ENCODE peak calls at places on chromosomes 1 and 21, in four cellular contexts. F is A549, R is HepG2, Y is K562. T is an unnamed sample.
A peak's percentile ranks its signal among the peaks of the same experiment; 100 is the strongest.

GRCh38 chr1:25795955-25796806 is 3.8 kb upstream of the SELENON start:
- DNase-seq in F (no peak), R (no peak), Y (no peak), T (no peak)

GRCh38 chr21:25002676-25003075 is 604.6 kb downstream of the MRPL39 start:
- DNase-seq in F (no peak), R (no peak), Y (no peak), T (no peak)

GRCh38 chr1:234675561-234675960 is 65.6 kb upstream of the IRF2BP2 start:
- DNase-seq in F (no peak), R (no peak), Y (no peak), T (no peak)

GRCh38 chr1:168830562-168830961 is 101.6 kb upstream of the DPT start:
- DNase-seq in F (no peak), R (peak; percentile 29), Y (no peak), T (no peak)

GRCh38 chr1:27137022-27137542 is 17.8 kb downstream of the SLC9A1 start:
- DNase-seq in F (no peak), R (no peak), Y (peak; percentile 62), T (no peak)

GRCh38 chr1:225554216-225554812 is 98.6 kb downstream of the ENAH start:
- DNase-seq in F (peak; percentile 32), R (peak; percentile 12), Y (peak; percentile 28), T (no peak)

GRCh38 chr1:3623441-3624150 is 1.2 kb upstream of the TPRG1L start:
- DNase-seq in F (no peak), R (no peak), Y (no peak), T (no peak)

GRCh38 chr1:98920441-98921110 is 84.1 kb downstream of the PLPPR5 start:
- DNase-seq in F (no peak), R (no peak), Y (no peak), T (no peak)

GRCh38 chr1:117857434-117857833 is 72.0 kb downstream of the GDAP2 start:
- DNase-seq in F (no peak), R (peak; percentile 71), Y (no peak), T (no peak)

GRCh38 chr1:6129313-6129712 is 50.8 kb downstream of the CHD5 start:
- DNase-seq in F (no peak), R (no peak), Y (no peak), T (no peak)

GRCh38 chr1:183493540-183494245 is 21.4 kb downstream of the SMG7 start:
- DNase-seq in F (no peak), R (no peak), Y (no peak), T (no peak)

GRCh38 chr1:94675373-94675772 is 133.8 kb upstream of the F3 start:
- DNase-seq in F (no peak), R (no peak), Y (no peak), T (no peak)

GRCh38 chr21:44509539-44509938 is 30.5 kb downstream of the KRTAP10-1 start:
- DNase-seq in F (peak; percentile 39), R (no peak), Y (no peak), T (no peak)

GRCh38 chr1:109357673-109358072 is 40.0 kb downstream of the SORT1 start:
- DNase-seq in F (no peak), R (no peak), Y (no peak), T (no peak)

DNA sequence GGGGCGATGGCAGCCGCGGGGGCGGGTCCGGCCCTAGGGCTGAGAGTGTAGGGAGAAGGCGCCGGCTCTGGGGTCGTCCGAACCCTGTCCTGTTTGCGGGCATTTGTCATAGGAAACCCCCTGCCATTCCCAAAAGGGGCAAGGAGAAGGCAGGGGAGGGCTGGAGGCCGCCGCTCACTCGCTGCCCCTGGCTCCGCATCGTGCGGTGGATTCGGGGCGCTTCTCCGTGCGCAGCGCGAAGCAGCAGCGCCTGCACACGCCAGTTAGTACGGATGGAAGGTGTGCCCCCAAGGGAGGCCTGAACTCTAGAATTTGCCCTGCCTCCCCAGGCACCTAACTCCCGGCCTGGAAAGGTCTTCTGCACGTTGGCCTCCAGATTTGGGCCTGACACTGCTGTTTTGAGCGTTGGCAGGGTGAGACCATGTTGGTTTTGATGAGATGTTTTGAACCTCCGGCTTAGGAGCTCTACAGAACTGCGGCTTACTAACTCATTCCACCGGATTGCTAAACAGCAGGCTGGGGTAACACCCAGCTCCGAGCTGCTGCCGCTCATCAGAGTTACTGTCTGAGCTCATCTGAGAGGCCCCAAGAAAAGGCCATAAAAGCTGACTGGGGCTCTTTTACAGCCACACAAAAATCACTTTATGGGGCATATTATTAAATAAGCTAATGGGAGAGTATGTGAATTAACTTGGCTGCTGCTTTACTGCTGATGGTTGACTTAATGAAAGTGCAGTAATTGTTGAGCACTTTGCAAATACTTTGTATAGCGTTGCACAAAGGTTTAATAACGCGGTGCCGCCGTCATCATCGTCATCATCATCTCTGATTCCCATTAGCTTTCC is 987 bp downstream of the GPR137B start:
- DNase-seq in F (no peak), R (no peak), Y (no peak), T (no peak)
- TF ChIP-seq HMGXB4 in F (no peak), R (no peak), Y (no peak), T (no peak)

GRCh38 chr1:64291931-64292330 is 88.5 kb downstream of the UBE2U start:
- DNase-seq in F (no peak), R (no peak), Y (no peak), T (no peak)

GRCh38 chr1:64295566-64295965 is 92.1 kb downstream of the UBE2U start:
- DNase-seq in F (no peak), R (no peak), Y (no peak), T (no peak)

GRCh38 chr1:64292399-64292798 is 89.0 kb downstream of the UBE2U start:
- DNase-seq in F (no peak), R (no peak), Y (no peak), T (no peak)

GRCh38 chr1:64295136-64295535 is 91.7 kb downstream of the UBE2U start:
- DNase-seq in F (no peak), R (no peak), Y (no peak), T (no peak)

GRCh38 chr1:64293820-64294219 is 90.4 kb downstream of the UBE2U start:
- DNase-seq in F (no peak), R (no peak), Y (no peak), T (no peak)
- TF ChIP-seq HMGXB4 in F (no peak), R (no peak), Y (no peak), T (no peak)

GRCh38 chr1:207268753-207269511 is 52.5 kb upstream of the CD55 start:
- DNase-seq in F (no peak), R (no peak), Y (no peak), T (no peak)

GRCh38 chr1:207264663-207265270 is 56.7 kb upstream of the CD55 start:
- DNase-seq in F (no peak), R (no peak), Y (no peak), T (no peak)

DNA sequence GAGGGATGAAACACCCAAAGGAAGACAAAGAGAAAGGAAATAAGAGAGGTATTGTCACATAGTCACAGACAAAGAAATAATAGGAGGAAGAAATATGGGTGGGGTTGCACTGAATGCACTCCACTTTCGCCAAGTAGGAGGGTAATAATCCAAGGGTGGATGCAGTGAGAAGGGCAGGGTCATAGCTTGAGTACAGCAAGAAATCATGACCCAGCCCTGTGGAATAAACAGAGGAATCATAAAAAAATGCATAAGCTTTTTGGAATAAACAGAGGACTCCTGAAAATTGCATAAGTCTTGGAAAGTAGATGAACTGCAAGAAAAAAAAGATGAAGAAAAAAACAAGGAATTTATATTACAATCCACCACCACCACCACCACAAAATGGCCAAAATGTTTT is 53.1 kb upstream of the CD55 start:
- DNase-seq in F (no peak), R (no peak), Y (no peak), T (no peak)
- TF ChIP-seq HMGXB4 in F (no peak), R (no peak), Y (no peak), T (no peak)

DNA sequence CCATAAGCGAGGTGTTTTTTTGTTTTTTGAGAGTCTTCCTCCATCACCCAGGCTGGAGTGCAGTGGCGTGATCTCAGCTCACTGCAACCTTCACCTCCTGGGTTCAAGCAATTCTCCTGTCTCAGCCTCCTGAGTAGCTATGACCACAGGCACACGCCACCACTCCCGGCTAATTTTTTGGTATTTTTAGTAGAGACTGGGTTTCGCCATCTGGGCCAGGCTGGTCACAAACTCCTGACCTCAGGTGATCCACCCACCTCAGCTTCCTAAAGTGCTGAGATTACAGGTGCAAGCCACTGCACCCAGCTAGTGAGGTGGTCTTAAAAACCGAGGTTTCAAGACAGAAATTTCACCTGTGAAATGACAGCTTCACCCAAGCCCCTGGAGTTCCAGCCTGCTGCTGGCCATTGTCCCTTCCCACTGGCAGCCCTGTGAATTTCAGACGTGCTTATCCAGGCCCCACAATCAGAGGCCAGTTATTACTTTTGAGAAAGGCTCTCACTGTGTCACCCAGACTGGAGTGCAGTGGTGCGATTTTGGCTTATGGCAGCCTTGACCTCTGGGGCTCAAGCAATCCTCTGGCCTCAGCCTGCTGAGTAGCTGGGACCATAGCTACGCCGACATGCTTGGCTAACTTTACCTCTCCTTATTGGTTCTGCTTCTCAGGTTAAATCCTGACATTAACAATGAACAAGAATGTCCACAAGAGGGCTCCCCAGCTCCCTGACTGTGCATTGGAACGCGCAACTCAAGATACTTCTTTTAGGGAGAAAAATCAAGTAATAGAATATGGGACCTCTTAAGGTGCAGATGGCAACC is 19.4 kb downstream of the ENO1 start:
- DNase-seq in F (peak; percentile 72), R (peak; percentile 60), Y (peak; percentile 51), T (peak; percentile 47)
- TF ChIP-seq HMGXB4 in F (no peak), R (no peak), Y (no peak), T (no peak)

DNA sequence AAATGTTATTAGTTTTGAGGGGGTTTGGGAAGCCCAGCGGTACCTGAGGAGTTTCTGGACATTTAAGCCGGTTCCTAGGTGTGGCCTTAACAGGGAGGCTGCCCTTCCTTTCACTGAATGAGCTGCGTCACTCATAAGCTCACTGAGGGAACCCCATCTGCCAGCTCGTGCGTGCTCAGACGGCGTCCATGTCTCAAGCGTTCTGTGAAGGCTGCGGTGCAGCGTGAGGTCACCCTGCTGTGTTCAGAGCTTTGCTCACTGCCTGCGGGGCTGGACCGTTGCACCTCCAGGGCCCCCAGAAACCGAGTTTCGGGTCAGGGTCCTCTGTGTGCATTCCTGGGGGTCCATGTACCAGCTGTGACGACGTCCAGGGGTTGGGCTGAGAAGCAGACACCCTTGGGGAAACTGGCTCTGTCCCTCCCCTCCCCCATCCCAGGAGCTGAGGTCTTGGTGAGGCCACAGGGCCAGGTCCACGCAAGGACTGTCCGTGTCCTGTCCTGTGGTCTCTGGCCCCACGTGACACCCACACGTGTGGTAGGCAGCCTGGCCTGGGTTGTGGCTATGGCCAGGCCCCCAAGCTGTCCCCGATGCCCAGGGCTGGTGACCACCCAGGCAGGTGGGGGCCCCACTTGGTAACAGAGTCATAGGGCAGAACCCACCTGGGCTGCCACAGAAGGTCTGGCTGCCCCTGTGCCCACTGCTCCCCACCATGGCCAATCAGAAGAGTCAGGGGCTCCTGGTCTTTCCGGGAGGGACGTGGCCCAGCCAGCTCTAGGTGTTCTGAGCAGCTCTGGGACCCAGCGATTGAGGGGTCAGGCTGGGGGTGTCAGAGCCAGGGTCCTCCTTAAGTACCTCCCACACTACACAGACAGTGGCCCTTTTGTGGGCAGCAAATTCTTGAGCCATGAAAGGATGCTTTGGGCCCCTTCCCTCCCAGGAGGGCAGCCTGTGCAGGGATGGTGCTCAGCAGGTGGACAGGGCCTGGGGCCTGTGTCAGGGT is 24.4 kb downstream of the FTCD start:
- DNase-seq in F (no peak), R (no peak), Y (no peak), T (no peak)
- TF ChIP-seq HMGXB4 in F (no peak), R (no peak), Y (no peak), T (no peak)

T was measured in WTC11.